ENCODE peak calls at places on chromosomes 4 and X, in nine cellular contexts. M, F, Z, S, O, Q, K, G and C are unnamed samples.

GRCh38 chrX:13837290-13837745 is 20.4 kb upstream of the GPM6B start:
- DNase-seq in M (no peak), G (peak), S (peak), K (no peak), Q (no peak), Z (no peak), F (no peak), O (no peak), C (peak)

GRCh38 chr4:99564921-99565320 is 1.1 kb upstream of the TRMT10A start:
- DNase-seq in S (no peak), G (no peak), F (no peak), Q (no peak), M (no peak), K (no peak), Z (no peak), O (no peak), C (no peak)

GRCh38 chrX:1885116-1885515 is 270.3 kb downstream of the ASMT start:
- DNase-seq in F (no peak), O (no peak), Q (no peak), S (no peak), K (no peak), G (no peak), M (no peak), Z (no peak), C (peak)

GRCh38 chr4:141711211-141711610 is 74.8 kb downstream of the IL15 start:
- DNase-seq in O (no peak), S (no peak), G (no peak), K (no peak), M (peak), F (no peak), Z (no peak), Q (no peak), C (no peak)

GRCh38 chr4:123853651-123854050 is 457.1 kb downstream of the SPRY1 start:
- DNase-seq in M (no peak), O (no peak), G (no peak), Q (no peak), Z (no peak), F (no peak), K (no peak), S (no peak), C (no peak)

GRCh38 chr4:7016086-7016485 is 27.1 kb upstream of the TADA2B start:
- DNase-seq in K (no peak), S (no peak), O (no peak), Q (no peak), G (no peak), M (no peak), Z (no peak), F (no peak), C (no peak)

GRCh38 chr4:19636451-19636850 is 615.3 kb upstream of the SLIT2 start:
- DNase-seq in S (no peak), Z (no peak), F (no peak), K (no peak), O (no peak), G (no peak), Q (no peak), M (no peak), C (no peak)

GRCh38 chrX:132270699-132271098 is 51.5 kb upstream of the RAP2C start:
- DNase-seq in G (no peak), K (no peak), O (no peak), M (no peak), S (no peak), Q (no peak), Z (no peak), F (peak), C (no peak)

GRCh38 chr4:151575646-151576045 is 166.7 kb downstream of the FHIP1A start:
- DNase-seq in Q (no peak), K (no peak), M (no peak), S (no peak), O (no peak), G (no peak), Z (no peak), F (no peak), C (no peak)

GRCh38 chrX:119682019-119682989 is 10.7 kb downstream of the SEPTIN6 start:
- DNase-seq in Q (peak), M (peak), G (no peak), S (no peak), K (no peak), O (no peak), F (no peak), Z (peak), C (no peak)

GRCh38 chr4:22500831-22501714 is 14.8 kb downstream of the ADGRA3 start:
- DNase-seq in Q (no peak), O (no peak), K (no peak), M (peak), G (no peak), F (peak), S (no peak), Z (no peak), C (no peak)

GRCh38 chr4:33133723-33134122 is 2413.6 kb downstream of the PCDH7 start:
- DNase-seq in M (no peak), O (no peak), Q (no peak), K (no peak), G (no peak), Z (no peak), S (no peak), F (no peak), C (no peak)

GRCh38 chrX:140092121-140092520 is 126.8 kb upstream of the CXorf66 start:
- DNase-seq in G (no peak), Z (no peak), Q (no peak), F (no peak), K (no peak), O (no peak), S (no peak), M (no peak), C (no peak)

GRCh38 chr4:152851226-152851625 is 71.5 kb downstream of the ARFIP1 start:
- DNase-seq in K (no peak), F (no peak), O (no peak), M (no peak), Q (no peak), S (no peak), G (no peak), Z (no peak), C (no peak)

GRCh38 chr4:142128529-142128928 is 492.1 kb downstream of the IL15 start:
- DNase-seq in M (no peak), Z (peak), O (no peak), S (no peak), K (no peak), Q (no peak), F (no peak), G (no peak), C (no peak)

GRCh38 chr4:123530357-123530756 is 133.8 kb downstream of the SPRY1 start:
- DNase-seq in M (no peak), F (no peak), O (no peak), G (no peak), Q (no peak), K (no peak), Z (no peak), S (no peak), C (no peak)

GRCh38 chrX:102858826-102859627 is 78.0 kb upstream of the RAB40AL start:
- DNase-seq in M (no peak), O (no peak), G (no peak), K (no peak), Z (no peak), S (no peak), Q (no peak), F (no peak), C (no peak)

GRCh38 chr4:8297141-8297601 is 27.6 kb downstream of the HTRA3 start:
- DNase-seq in G (no peak), Q (no peak), O (no peak), Z (no peak), M (no peak), K (no peak), S (no peak), F (no peak), C (no peak)

GRCh38 chrX:123859409-123859827 is 435 bp upstream of the XIAP start:
- DNase-seq in Z (peak), M (peak), G (peak), K (no peak), O (peak), S (no peak), F (no peak), Q (no peak), C (peak)

GRCh38 chr4:113157086-113157857 is 107.8 kb downstream of the ANK2 start:
- DNase-seq in K (no peak), G (no peak), Z (no peak), M (no peak), Q (no peak), S (no peak), F (no peak), O (no peak), C (no peak)

GRCh38 chr4:157808796-157809408 is 363.9 kb downstream of the GASK1B start:
- DNase-seq in Z (no peak), O (no peak), K (no peak), G (no peak), F (no peak), Q (no peak), S (no peak), M (no peak), C (no peak)